ENCODE peak calls at places on chromosomes 2 and 18, in ten cellular contexts. One of them, this sample, is unnamed. For H3K9me2, the result is how much of the 10 kb centered on the place peaks cover.

GRCh38 chr2:171025199-171025598 is 96.1 kb downstream of the GORASP2 start:
- DNase-seq in MM.1S: no peak
- DNase-seq in PC-3: no peak
- DNase-seq in OCI-LY7: no peak
- DNase-seq in Karpas-422: no peak
- DNase-seq in GM23248: no peak
- DNase-seq in hepatocyte: no peak
- DNase-seq in GM23338: no peak
- DNase-seq in SK-N-SH: no peak
- DNase-seq in PC-9: no peak
- DNase-seq in this sample: no peak

GRCh38 chr2:69911985-69912563 is 2.8 kb upstream of the MXD1 start:
- DNase-seq in OCI-LY7: peak
- DNase-seq in PC-9: peak
- DNase-seq in PC-3: peak
- DNase-seq in MM.1S: peak
- DNase-seq in Karpas-422: peak
- DNase-seq in SK-N-SH: peak
- DNase-seq in GM23338: peak
- DNase-seq in GM23248: peak
- DNase-seq in hepatocyte: peak
- DNase-seq in this sample: peak

GRCh38 chr18:3441290-3441689 is 8.7 kb upstream of the TGIF1 start:
- DNase-seq in OCI-LY7: peak
- DNase-seq in MM.1S: no peak
- DNase-seq in GM23248: peak
- DNase-seq in hepatocyte: peak
- DNase-seq in GM23338: peak
- DNase-seq in PC-9: no peak
- DNase-seq in PC-3: peak
- DNase-seq in SK-N-SH: peak
- DNase-seq in Karpas-422: no peak
- DNase-seq in this sample: no peak

GRCh38 chr2:105771841-105772240 is 27.1 kb downstream of the NCK2 start:
- DNase-seq in GM23338: no peak
- DNase-seq in SK-N-SH: no peak
- DNase-seq in Karpas-422: no peak
- DNase-seq in hepatocyte: peak
- DNase-seq in PC-9: no peak
- DNase-seq in PC-3: no peak
- DNase-seq in GM23248: no peak
- DNase-seq in MM.1S: no peak
- DNase-seq in OCI-LY7: no peak
- DNase-seq in this sample: no peak

GRCh38 chr2:74399785-74400184 is 19.7 kb upstream of the DCTN1 start:
- DNase-seq in PC-3: peak
- DNase-seq in Karpas-422: peak
- DNase-seq in OCI-LY7: peak
- DNase-seq in hepatocyte: no peak
- DNase-seq in PC-9: no peak
- DNase-seq in SK-N-SH: peak
- DNase-seq in MM.1S: peak
- DNase-seq in GM23248: peak
- DNase-seq in GM23338: peak
- DNase-seq in this sample: peak

GRCh38 chr2:48852938-48853337 is 97.4 kb upstream of the LHCGR start:
- DNase-seq in MM.1S: no peak
- DNase-seq in PC-3: no peak
- DNase-seq in SK-N-SH: no peak
- DNase-seq in PC-9: no peak
- DNase-seq in hepatocyte: no peak
- DNase-seq in OCI-LY7: no peak
- DNase-seq in GM23248: peak
- DNase-seq in GM23338: no peak
- DNase-seq in Karpas-422: no peak
- DNase-seq in this sample: no peak

GRCh38 chr2:64359176-64359891 is 94.6 kb upstream of the LGALSL start:
- DNase-seq in GM23338: no peak
- DNase-seq in PC-9: no peak
- DNase-seq in hepatocyte: no peak
- DNase-seq in MM.1S: no peak
- DNase-seq in GM23248: peak
- DNase-seq in OCI-LY7: peak
- DNase-seq in PC-3: no peak
- DNase-seq in SK-N-SH: no peak
- DNase-seq in Karpas-422: peak
- DNase-seq in this sample: no peak

GRCh38 chr2:42923632-42924425 is 131.4 kb upstream of the HAAO start:
- DNase-seq in PC-3: no peak
- DNase-seq in GM23248: peak
- DNase-seq in SK-N-SH: no peak
- DNase-seq in OCI-LY7: no peak
- DNase-seq in GM23338: peak
- DNase-seq in MM.1S: no peak
- DNase-seq in PC-9: no peak
- DNase-seq in hepatocyte: no peak
- DNase-seq in Karpas-422: no peak
- DNase-seq in this sample: no peak

GRCh38 chr2:143128681-143129580 is at the start of gene ARHGAP15:
- DNase-seq in SK-N-SH: no peak
- DNase-seq in PC-9: no peak
- DNase-seq in hepatocyte: no peak
- DNase-seq in MM.1S: peak
- DNase-seq in Karpas-422: peak
- DNase-seq in GM23248: no peak
- DNase-seq in GM23338: no peak
- DNase-seq in OCI-LY7: peak
- DNase-seq in PC-3: no peak
- DNase-seq in this sample: no peak

GRCh38 chr2:198371902-198372611 is 567.7 kb downstream of the PLCL1 start:
- DNase-seq in MM.1S: peak
- DNase-seq in PC-9: no peak
- DNase-seq in GM23248: peak
- DNase-seq in PC-3: peak
- DNase-seq in GM23338: no peak
- DNase-seq in hepatocyte: no peak
- DNase-seq in SK-N-SH: no peak
- DNase-seq in OCI-LY7: peak
- DNase-seq in Karpas-422: no peak
- DNase-seq in this sample: no peak

GRCh38 chr2:241195506-241196130 is 7.1 kb downstream of the ANO7 start:
- DNase-seq in hepatocyte: no peak
- DNase-seq in SK-N-SH: no peak
- DNase-seq in OCI-LY7: no peak
- DNase-seq in MM.1S: no peak
- DNase-seq in GM23248: no peak
- DNase-seq in PC-9: no peak
- DNase-seq in Karpas-422: no peak
- DNase-seq in GM23338: no peak
- DNase-seq in PC-3: no peak
- DNase-seq in this sample: no peak

GRCh38 chr2:37782155-37782673 is 110.8 kb upstream of the CDC42EP3 start:
- DNase-seq in GM23338: no peak
- DNase-seq in PC-9: no peak
- DNase-seq in hepatocyte: no peak
- DNase-seq in SK-N-SH: no peak
- DNase-seq in MM.1S: no peak
- DNase-seq in PC-3: no peak
- DNase-seq in Karpas-422: no peak
- DNase-seq in OCI-LY7: no peak
- DNase-seq in GM23248: no peak
- DNase-seq in this sample: no peak

GRCh38 chr2:55887351-55887750 is 36.2 kb downstream of the EFEMP1 start:
- DNase-seq in Karpas-422: no peak
- DNase-seq in SK-N-SH: no peak
- DNase-seq in OCI-LY7: no peak
- DNase-seq in GM23338: no peak
- DNase-seq in GM23248: peak
- DNase-seq in MM.1S: no peak
- DNase-seq in hepatocyte: no peak
- DNase-seq in PC-9: no peak
- DNase-seq in PC-3: no peak
- DNase-seq in this sample: no peak

GRCh38 chr2:28613616-28614501 is 118.0 kb downstream of the PLB1 start:
- DNase-seq in PC-3: peak
- DNase-seq in GM23248: no peak
- DNase-seq in OCI-LY7: no peak
- DNase-seq in Karpas-422: no peak
- DNase-seq in PC-9: peak
- DNase-seq in SK-N-SH: no peak
- DNase-seq in MM.1S: peak
- DNase-seq in hepatocyte: peak
- DNase-seq in GM23338: no peak
- DNase-seq in this sample: peak

GRCh38 chr2:8119782-8120551 is 561.9 kb upstream of the ID2 start:
- DNase-seq in GM23248: peak
- DNase-seq in OCI-LY7: no peak
- DNase-seq in PC-3: peak
- DNase-seq in hepatocyte: peak
- DNase-seq in Karpas-422: no peak
- DNase-seq in SK-N-SH: no peak
- DNase-seq in MM.1S: no peak
- DNase-seq in GM23338: no peak
- DNase-seq in PC-9: peak
- DNase-seq in this sample: no peak

GRCh38 chr2:67845557-67846114 is 217.2 kb downstream of the C1D start:
- DNase-seq in PC-3: no peak
- DNase-seq in OCI-LY7: no peak
- DNase-seq in Karpas-422: no peak
- DNase-seq in PC-9: no peak
- DNase-seq in SK-N-SH: no peak
- DNase-seq in MM.1S: no peak
- DNase-seq in hepatocyte: peak
- DNase-seq in GM23338: no peak
- DNase-seq in GM23248: no peak
- DNase-seq in this sample: no peak
- H3K9me2 ChIP-seq in PC-3: under half
- H3K9me2 ChIP-seq in OCI-LY7: under half
- H3K9me2 ChIP-seq in Karpas-422: under half
- H3K9me2 ChIP-seq in PC-9: under half
- H3K9me2 ChIP-seq in SK-N-SH: under half
- H3K9me2 ChIP-seq in MM.1S: under half
- H3K9me2 ChIP-seq in hepatocyte: under half
- H3K9me2 ChIP-seq in GM23338: under half
- H3K9me2 ChIP-seq in GM23248: under half
- H3K9me2 ChIP-seq in this sample: under half

GRCh38 chr2:156331572-156332451 is 709 bp downstream of the NR4A2 start:
- DNase-seq in Karpas-422: no peak
- DNase-seq in SK-N-SH: peak
- DNase-seq in OCI-LY7: no peak
- DNase-seq in GM23248: peak
- DNase-seq in MM.1S: no peak
- DNase-seq in PC-3: peak
- DNase-seq in hepatocyte: peak
- DNase-seq in GM23338: peak
- DNase-seq in PC-9: peak
- DNase-seq in this sample: no peak
- H3K9me2 ChIP-seq in Karpas-422: under half
- H3K9me2 ChIP-seq in SK-N-SH: under half
- H3K9me2 ChIP-seq in OCI-LY7: under half
- H3K9me2 ChIP-seq in GM23248: under half
- H3K9me2 ChIP-seq in MM.1S: under half
- H3K9me2 ChIP-seq in PC-3: under half
- H3K9me2 ChIP-seq in hepatocyte: under half
- H3K9me2 ChIP-seq in GM23338: under half
- H3K9me2 ChIP-seq in PC-9: under half
- H3K9me2 ChIP-seq in this sample: under half

GRCh38 chr2:67986258-67986657 is 76.5 kb downstream of the C1D start:
- DNase-seq in GM23248: no peak
- DNase-seq in PC-3: no peak
- DNase-seq in OCI-LY7: no peak
- DNase-seq in SK-N-SH: no peak
- DNase-seq in Karpas-422: no peak
- DNase-seq in GM23338: no peak
- DNase-seq in hepatocyte: no peak
- DNase-seq in MM.1S: no peak
- DNase-seq in PC-9: no peak
- DNase-seq in this sample: no peak
- H3K9me2 ChIP-seq in GM23248: under half
- H3K9me2 ChIP-seq in PC-3: under half
- H3K9me2 ChIP-seq in OCI-LY7: under half
- H3K9me2 ChIP-seq in SK-N-SH: under half
- H3K9me2 ChIP-seq in Karpas-422: under half
- H3K9me2 ChIP-seq in GM23338: under half
- H3K9me2 ChIP-seq in hepatocyte: under half
- H3K9me2 ChIP-seq in MM.1S: under half
- H3K9me2 ChIP-seq in PC-9: under half
- H3K9me2 ChIP-seq in this sample: under half

DNA sequence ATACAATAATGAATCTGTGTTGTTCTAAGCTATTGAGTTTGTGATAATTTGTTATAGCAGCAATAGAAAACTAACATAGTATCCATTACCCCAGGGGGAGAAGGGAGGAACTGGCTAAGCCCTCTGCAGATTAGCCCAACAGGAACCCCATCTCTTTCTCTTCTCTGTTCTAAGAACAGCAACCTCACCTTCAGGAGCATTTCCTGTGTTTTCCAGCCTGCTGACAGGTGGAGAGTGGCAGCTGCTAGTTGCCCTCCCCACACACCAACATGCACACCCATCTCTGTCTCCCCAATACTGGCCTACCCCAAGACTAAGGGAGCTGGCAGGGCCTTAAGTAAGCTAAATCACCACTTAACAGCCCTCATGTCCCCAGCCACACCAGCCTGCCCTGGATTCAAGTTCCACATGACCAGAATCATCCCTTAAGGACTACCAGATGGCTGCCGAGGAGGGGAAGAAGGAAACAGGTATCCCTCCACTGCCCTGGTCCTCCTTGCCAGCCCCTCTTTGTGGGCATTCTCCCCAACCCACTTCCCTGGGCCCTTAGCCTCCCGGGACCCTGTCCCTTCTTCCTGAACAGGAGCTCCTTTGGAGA is 52.8 kb downstream of the TRABD2A start:
- DNase-seq in GM23338: no peak
- DNase-seq in PC-3: no peak
- DNase-seq in Karpas-422: no peak
- DNase-seq in hepatocyte: no peak
- DNase-seq in GM23248: no peak
- DNase-seq in MM.1S: no peak
- DNase-seq in OCI-LY7: no peak
- DNase-seq in PC-9: no peak
- DNase-seq in SK-N-SH: no peak
- DNase-seq in this sample: no peak
- H3K9me2 ChIP-seq in GM23338: under half
- H3K9me2 ChIP-seq in PC-3: under half
- H3K9me2 ChIP-seq in Karpas-422: under half
- H3K9me2 ChIP-seq in hepatocyte: under half
- H3K9me2 ChIP-seq in GM23248: under half
- H3K9me2 ChIP-seq in MM.1S: under half
- H3K9me2 ChIP-seq in OCI-LY7: under half
- H3K9me2 ChIP-seq in PC-9: under half
- H3K9me2 ChIP-seq in SK-N-SH: under half
- H3K9me2 ChIP-seq in this sample: under half

GRCh38 chr2:149490296-149490695 is 97.3 kb downstream of the MMADHC start:
- DNase-seq in GM23248: peak
- DNase-seq in PC-3: peak
- DNase-seq in MM.1S: no peak
- DNase-seq in PC-9: no peak
- DNase-seq in hepatocyte: peak
- DNase-seq in Karpas-422: no peak
- DNase-seq in SK-N-SH: peak
- DNase-seq in OCI-LY7: no peak
- DNase-seq in GM23338: peak
- DNase-seq in this sample: no peak
- H3K9me2 ChIP-seq in GM23248: under half
- H3K9me2 ChIP-seq in PC-3: under half
- H3K9me2 ChIP-seq in MM.1S: under half
- H3K9me2 ChIP-seq in PC-9: under half
- H3K9me2 ChIP-seq in hepatocyte: under half
- H3K9me2 ChIP-seq in Karpas-422: under half
- H3K9me2 ChIP-seq in SK-N-SH: under half
- H3K9me2 ChIP-seq in OCI-LY7: under half
- H3K9me2 ChIP-seq in GM23338: under half
- H3K9me2 ChIP-seq in this sample: under half

This sample was measured in HCT116.